ENCODE peak calls at places on chromosomes 3 and 15, in five cellular contexts. R, O, E, D and U are unnamed samples.
A peak's percentile ranks its signal among the peaks of the same experiment; 100 is the strongest.

GRCh38 chr3:111572061-111572460 is 23.1 kb downstream of the ZBED2 start:
- DNase-seq in D (no peak), E (no peak), O (no peak), R (no peak), U (no peak)

GRCh38 chr3:81242871-81243270 is 518.6 kb downstream of the GBE1 start:
- DNase-seq in D (no peak), E (no peak), O (no peak), R (no peak), U (no peak)

GRCh38 chr3:169218314-169218983 is 445.1 kb downstream of the MECOM start:
- DNase-seq in D (peak; percentile 15), R (no peak), E (peak; percentile 37), O (peak; percentile 25), U (no peak)

GRCh38 chr3:42535981-42536784 is 33.7 kb downstream of the VIPR1 start:
- DNase-seq in O (peak; percentile 81), E (peak; percentile 44), D (no peak), R (peak; percentile 59), U (no peak)

GRCh38 chr3:63343674-63344073 is 65.6 kb downstream of the SYNPR start:
- DNase-seq in E (peak; percentile 70), R (no peak), O (peak; percentile 69), D (no peak), U (no peak)

GRCh38 chr3:32844322-32844654 is 26.5 kb downstream of the TRIM71 start:
- DNase-seq in D (no peak), R (no peak), E (no peak), O (no peak), U (no peak)

GRCh38 chr3:87792532-87793321 is 266.1 kb downstream of the CGGBP1 start:
- DNase-seq in D (peak; percentile 26), R (no peak), O (peak; percentile 69), E (no peak), U (peak; percentile 12)

GRCh38 chr3:112126501-112126900 is 6.5 kb downstream of the GCSAM start:
- DNase-seq in R (no peak), D (no peak), E (no peak), O (no peak), U (no peak)

GRCh38 chr15:48966595-48967301 is 3.0 kb upstream of the SHC4 start:
- DNase-seq in R (peak; percentile 31), O (no peak), D (no peak), E (no peak), U (no peak)

GRCh38 chr3:71127463-71128243 is 455.9 kb downstream of the FOXP1 start:
- DNase-seq in O (peak; percentile 33), D (no peak), R (no peak), E (no peak), U (no peak)

GRCh38 chr15:58898150-58898680 is 35.3 kb downstream of the SLTM start:
- DNase-seq in O (no peak), D (no peak), R (no peak), E (no peak), U (no peak)

GRCh38 chr3:53160660-53161344 is at the start of gene PRKCD:
- DNase-seq in R (peak; percentile 96), O (peak; percentile 75), E (peak; percentile 85), D (peak; percentile 39), U (peak; percentile 93)
- TF ChIP-seq CTCF in R (no peak), O (no peak), E (peak; percentile 64), D (peak; percentile 51), U (no peak)

GRCh38 chr15:75928680-75929608 is 25.3 kb downstream of the FBXO22 start:
- DNase-seq in R (no peak), E (no peak), D (peak; percentile 9), O (peak; percentile 70), U (no peak)
- TF ChIP-seq CTCF in R (peak; percentile 29), E (no peak), D (peak; percentile 55), O (peak; percentile 73), U (peak; percentile 47)

DNA sequence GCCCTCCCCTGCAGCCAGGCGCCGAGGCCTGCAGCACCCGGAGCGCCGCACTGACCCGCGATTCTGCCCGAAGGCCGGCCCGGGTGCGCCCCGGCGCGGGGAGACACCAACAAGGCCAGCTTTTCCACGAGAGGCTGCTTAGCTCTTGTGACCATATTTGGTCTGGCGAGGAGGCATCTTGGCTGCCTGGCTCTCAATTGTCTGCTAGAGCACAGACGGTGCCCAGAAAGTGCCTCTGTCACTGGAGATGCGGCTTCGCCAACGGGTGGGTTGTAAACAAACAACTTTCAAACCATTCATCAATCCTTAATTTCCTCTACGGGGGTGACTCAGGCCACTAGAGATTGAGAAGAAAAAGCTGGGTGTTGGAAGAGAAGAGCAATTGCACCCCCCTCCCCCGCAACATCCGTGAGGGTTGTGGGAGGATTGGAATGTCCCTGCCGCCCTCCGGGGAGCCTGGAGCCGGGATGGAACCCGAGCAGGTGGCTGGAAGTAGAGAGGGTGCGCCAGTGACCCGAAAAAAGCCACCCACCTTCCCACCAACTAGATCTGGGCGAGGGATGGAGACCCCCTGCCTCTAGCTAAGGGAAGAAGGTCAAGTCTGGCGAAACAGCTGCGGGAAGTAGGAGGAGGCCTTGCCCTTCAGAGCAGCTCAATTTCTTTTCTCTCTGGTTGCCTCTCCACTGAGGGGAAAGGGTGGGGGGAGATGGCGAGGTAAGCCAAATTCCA is 783 bp upstream of the WWTR1 start:
- DNase-seq in O (no peak), E (peak; percentile 84), D (no peak), R (peak; percentile 83), U (no peak)
- TF ChIP-seq CTCF in O (no peak), E (peak; percentile 28), D (no peak), R (peak; percentile 50), U (peak; percentile 8)

DNA sequence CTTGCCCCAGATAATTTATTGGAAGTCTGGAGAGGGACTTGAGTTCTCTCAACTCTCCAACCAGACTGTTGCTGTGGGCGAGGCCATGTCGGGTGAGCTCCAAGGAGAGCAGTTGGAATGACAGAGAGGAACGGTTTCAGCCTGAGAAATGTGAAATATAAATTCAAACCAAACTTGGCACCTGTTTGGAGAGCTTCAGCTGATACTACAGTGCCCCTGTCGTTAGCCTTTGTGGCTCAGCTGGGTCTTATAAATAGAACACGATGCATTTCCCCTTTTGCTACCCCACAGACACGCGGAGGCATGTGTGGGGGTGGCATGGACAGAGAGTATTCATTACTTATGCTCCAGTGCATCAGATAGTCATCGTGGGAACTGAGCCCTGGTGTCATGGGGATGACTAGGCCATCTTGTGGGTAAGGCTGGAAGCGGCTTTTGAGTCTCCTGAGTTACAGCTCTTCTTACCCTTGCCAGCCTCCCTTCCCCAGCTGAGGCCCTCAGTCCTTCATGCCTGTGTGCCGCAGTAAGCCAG is 15.6 kb downstream of the SMAD3 start:
- DNase-seq in R (peak; percentile 80), O (peak; percentile 78), E (peak; percentile 62), D (no peak), U (no peak)
- TF ChIP-seq CTCF in R (peak; percentile 38), O (peak; percentile 37), E (no peak), D (no peak), U (no peak)

GRCh38 chr3:101676765-101677435 is at the start of gene ZBTB11:
- DNase-seq in O (peak; percentile 99), R (peak; percentile 96), D (peak; percentile 99), E (peak; percentile 99), U (peak; percentile 41)
- TF ChIP-seq CTCF in O (peak; percentile 67), R (peak; percentile 43), D (peak; percentile 67), E (peak; percentile 65), U (peak; percentile 69)

DNA sequence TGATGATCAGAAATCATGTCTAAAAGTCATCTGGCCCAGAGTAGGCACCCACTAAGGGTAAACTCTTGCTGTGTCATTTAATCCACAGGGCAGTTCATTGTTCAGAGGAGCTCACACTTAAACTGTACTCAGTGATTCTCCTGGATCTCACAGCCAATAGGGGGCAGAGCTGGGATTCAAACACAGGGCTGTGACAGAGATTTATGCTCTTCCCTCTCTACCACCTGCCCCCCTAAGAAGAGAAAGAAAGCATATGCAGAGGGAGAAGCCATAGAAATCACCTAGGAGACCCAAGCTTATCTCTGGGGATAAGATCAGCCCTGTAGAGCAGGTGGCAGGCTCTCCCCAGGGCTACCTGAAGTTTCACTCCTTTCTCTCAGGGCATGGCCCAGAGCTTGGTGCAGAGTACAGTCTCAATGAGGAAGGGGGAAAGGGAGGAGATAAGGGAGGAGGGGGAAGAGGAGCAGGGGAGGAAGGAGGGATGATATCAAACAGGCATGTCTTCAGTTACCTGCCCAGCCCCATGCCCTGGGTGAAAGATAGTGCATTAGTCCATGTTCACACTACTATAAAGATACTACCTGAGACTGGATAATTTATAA is 51.8 kb upstream of the ADPGK start:
- DNase-seq in D (no peak), O (peak; percentile 4), E (no peak), R (no peak), U (no peak)
- TF ChIP-seq CTCF in D (peak; percentile 37), O (peak; percentile 19), E (no peak), R (no peak), U (peak; percentile 57)

GRCh38 chr3:54094926-54095325 is 27.4 kb upstream of the CACNA2D3 start:
- DNase-seq in D (no peak), E (no peak), R (no peak), O (no peak), U (no peak)

GRCh38 chr3:54093849-54094248 is 28.5 kb upstream of the CACNA2D3 start:
- DNase-seq in E (no peak), R (no peak), D (no peak), O (no peak), U (no peak)

GRCh38 chr3:54104084-54104483 is 18.3 kb upstream of the CACNA2D3 start:
- DNase-seq in R (no peak), D (no peak), O (no peak), E (no peak), U (no peak)

GRCh38 chr3:54099381-54099780 is 23.0 kb upstream of the CACNA2D3 start:
- DNase-seq in O (no peak), R (no peak), E (no peak), D (no peak), U (no peak)
- TF ChIP-seq CTCF in O (no peak), R (no peak), E (no peak), D (no peak), U (no peak)

DNA sequence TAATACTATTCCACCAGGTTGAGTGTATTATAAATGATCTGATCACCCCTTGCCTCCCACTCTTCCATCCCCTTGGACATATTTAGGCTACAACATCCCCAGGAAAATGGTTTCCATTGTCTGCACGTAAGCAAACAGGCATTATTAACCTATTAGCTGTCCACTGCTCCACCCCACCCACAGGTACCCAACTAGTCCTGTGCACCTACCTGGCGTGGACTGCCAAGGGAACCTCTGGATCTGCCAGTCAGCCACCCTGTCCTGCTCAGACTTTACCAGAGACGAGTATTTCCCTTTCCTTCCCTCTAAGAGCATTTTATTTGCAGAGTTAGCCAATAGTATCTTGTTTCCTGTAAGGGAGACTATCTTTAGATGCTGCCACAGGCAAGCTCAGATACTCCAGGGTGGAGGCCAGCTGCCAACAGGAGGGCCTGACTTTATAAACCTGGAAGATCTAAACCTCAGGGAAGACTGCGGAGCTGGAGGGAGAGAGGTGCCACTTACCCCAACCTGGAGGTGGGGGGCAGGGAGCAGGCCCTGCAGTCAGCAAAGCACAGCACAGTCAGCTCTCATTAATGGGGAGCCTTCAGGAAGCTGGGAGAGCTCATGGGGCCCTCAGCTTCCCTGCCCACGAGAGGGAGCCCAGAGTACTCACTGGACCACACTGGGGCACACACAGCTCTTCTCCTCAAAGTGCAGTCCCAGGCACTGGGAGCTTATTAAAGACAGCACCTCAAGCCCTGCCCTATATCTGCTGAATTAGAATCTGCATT is at the start of gene CX3CR1:
- DNase-seq in O (no peak), D (no peak), R (no peak), E (no peak), U (no peak)
- TF ChIP-seq CTCF in O (no peak), D (no peak), R (no peak), E (no peak), U (no peak)